ENCODE peak calls at places on chromosomes 3 and 15, in nine cellular contexts. One of them, this sample, is unnamed.

GRCh38 chr3:25441234-25441856 is 13.3 kb downstream of the RARB start:
- DNase-seq in left ventricle myocardium inferior: no peak
- DNase-seq in CD8-positive, alpha-beta T cell: no peak
- DNase-seq in fibroblast of mammary gland: no peak
- DNase-seq in heart right ventricle: no peak
- DNase-seq in mesendoderm: peak; percentile 20
- DNase-seq in right atrium auricular region: no peak
- DNase-seq in keratinocyte: no peak
- DNase-seq in GM06990: no peak
- DNase-seq in this sample: no peak

GRCh38 chr3:31066999-31067398 is 172.5 kb upstream of the GADL1 start:
- DNase-seq in left ventricle myocardium inferior: no peak
- DNase-seq in CD8-positive, alpha-beta T cell: no peak
- DNase-seq in fibroblast of mammary gland: peak; percentile 99
- DNase-seq in heart right ventricle: no peak
- DNase-seq in mesendoderm: peak; percentile 59
- DNase-seq in right atrium auricular region: peak; percentile 62
- DNase-seq in keratinocyte: peak; percentile 38
- DNase-seq in GM06990: no peak
- DNase-seq in this sample: no peak

GRCh38 chr15:55823191-55823670 is 80.3 kb upstream of the PRTG start:
- DNase-seq in left ventricle myocardium inferior: no peak
- DNase-seq in CD8-positive, alpha-beta T cell: no peak
- DNase-seq in fibroblast of mammary gland: peak; percentile 94
- DNase-seq in heart right ventricle: no peak
- DNase-seq in mesendoderm: no peak
- DNase-seq in right atrium auricular region: no peak
- DNase-seq in keratinocyte: no peak
- DNase-seq in GM06990: no peak
- DNase-seq in this sample: no peak

GRCh38 chr15:71612869-71613268 is 197.5 kb upstream of the NR2E3 start:
- DNase-seq in left ventricle myocardium inferior: no peak
- DNase-seq in CD8-positive, alpha-beta T cell: no peak
- DNase-seq in fibroblast of mammary gland: no peak
- DNase-seq in heart right ventricle: no peak
- DNase-seq in mesendoderm: no peak
- DNase-seq in right atrium auricular region: no peak
- DNase-seq in keratinocyte: no peak
- DNase-seq in GM06990: no peak
- DNase-seq in this sample: no peak

GRCh38 chr15:50229336-50229735 is 36.2 kb downstream of the HDC start:
- DNase-seq in left ventricle myocardium inferior: no peak
- DNase-seq in CD8-positive, alpha-beta T cell: no peak
- DNase-seq in fibroblast of mammary gland: peak; percentile 57
- DNase-seq in heart right ventricle: no peak
- DNase-seq in mesendoderm: no peak
- DNase-seq in right atrium auricular region: no peak
- DNase-seq in keratinocyte: no peak
- DNase-seq in GM06990: no peak
- DNase-seq in this sample: no peak

GRCh38 chr3:51343918-51344687 is 41.0 kb upstream of the MANF start:
- DNase-seq in left ventricle myocardium inferior: no peak
- DNase-seq in CD8-positive, alpha-beta T cell: no peak
- DNase-seq in fibroblast of mammary gland: peak; percentile 85
- DNase-seq in heart right ventricle: no peak
- DNase-seq in mesendoderm: no peak
- DNase-seq in right atrium auricular region: peak; percentile 65
- DNase-seq in keratinocyte: no peak
- DNase-seq in GM06990: no peak
- DNase-seq in this sample: peak; percentile 28

GRCh38 chr3:129007792-129008191 is 6.7 kb downstream of the EFCC1 start:
- DNase-seq in left ventricle myocardium inferior: no peak
- DNase-seq in CD8-positive, alpha-beta T cell: no peak
- DNase-seq in fibroblast of mammary gland: no peak
- DNase-seq in heart right ventricle: no peak
- DNase-seq in mesendoderm: no peak
- DNase-seq in right atrium auricular region: no peak
- DNase-seq in keratinocyte: no peak
- DNase-seq in GM06990: no peak
- DNase-seq in this sample: no peak

GRCh38 chr3:29297998-29298397 is 17.1 kb downstream of the RBMS3 start:
- DNase-seq in left ventricle myocardium inferior: no peak
- DNase-seq in CD8-positive, alpha-beta T cell: no peak
- DNase-seq in fibroblast of mammary gland: no peak
- DNase-seq in heart right ventricle: no peak
- DNase-seq in mesendoderm: no peak
- DNase-seq in right atrium auricular region: no peak
- DNase-seq in keratinocyte: no peak
- DNase-seq in GM06990: no peak
- DNase-seq in this sample: no peak

GRCh38 chr15:39153718-39154117 is 427.2 kb upstream of the THBS1 start:
- DNase-seq in left ventricle myocardium inferior: no peak
- DNase-seq in CD8-positive, alpha-beta T cell: no peak
- DNase-seq in fibroblast of mammary gland: peak; percentile 53
- DNase-seq in heart right ventricle: no peak
- DNase-seq in mesendoderm: no peak
- DNase-seq in right atrium auricular region: no peak
- DNase-seq in keratinocyte: no peak
- DNase-seq in GM06990: no peak
- DNase-seq in this sample: no peak

GRCh38 chr15:71186971-71187960 is 72.0 kb downstream of the THSD4 start:
- DNase-seq in left ventricle myocardium inferior: no peak
- DNase-seq in CD8-positive, alpha-beta T cell: no peak
- DNase-seq in fibroblast of mammary gland: no peak
- DNase-seq in heart right ventricle: no peak
- DNase-seq in mesendoderm: no peak
- DNase-seq in right atrium auricular region: no peak
- DNase-seq in keratinocyte: no peak
- DNase-seq in GM06990: no peak
- DNase-seq in this sample: no peak

GRCh38 chr15:64149424-64150235 is 1.9 kb upstream of the SNX22 start:
- DNase-seq in left ventricle myocardium inferior: no peak
- DNase-seq in CD8-positive, alpha-beta T cell: no peak
- DNase-seq in fibroblast of mammary gland: peak; percentile 43
- DNase-seq in heart right ventricle: no peak
- DNase-seq in mesendoderm: peak; percentile 81
- DNase-seq in right atrium auricular region: no peak
- DNase-seq in keratinocyte: no peak
- DNase-seq in GM06990: no peak
- DNase-seq in this sample: no peak

GRCh38 chr3:66297917-66298316 is 77.1 kb downstream of the SLC25A26 start:
- DNase-seq in left ventricle myocardium inferior: no peak
- DNase-seq in CD8-positive, alpha-beta T cell: no peak
- DNase-seq in fibroblast of mammary gland: peak; percentile 86
- DNase-seq in heart right ventricle: no peak
- DNase-seq in mesendoderm: no peak
- DNase-seq in right atrium auricular region: no peak
- DNase-seq in keratinocyte: no peak
- DNase-seq in GM06990: no peak
- DNase-seq in this sample: no peak

GRCh38 chr3:123287962-123288302 is 86.2 kb downstream of the SEC22A start:
- DNase-seq in left ventricle myocardium inferior: no peak
- DNase-seq in CD8-positive, alpha-beta T cell: no peak
- DNase-seq in fibroblast of mammary gland: no peak
- DNase-seq in heart right ventricle: no peak
- DNase-seq in mesendoderm: no peak
- DNase-seq in right atrium auricular region: peak; percentile 44
- DNase-seq in keratinocyte: no peak
- DNase-seq in GM06990: no peak
- DNase-seq in this sample: peak; percentile 41

DNA sequence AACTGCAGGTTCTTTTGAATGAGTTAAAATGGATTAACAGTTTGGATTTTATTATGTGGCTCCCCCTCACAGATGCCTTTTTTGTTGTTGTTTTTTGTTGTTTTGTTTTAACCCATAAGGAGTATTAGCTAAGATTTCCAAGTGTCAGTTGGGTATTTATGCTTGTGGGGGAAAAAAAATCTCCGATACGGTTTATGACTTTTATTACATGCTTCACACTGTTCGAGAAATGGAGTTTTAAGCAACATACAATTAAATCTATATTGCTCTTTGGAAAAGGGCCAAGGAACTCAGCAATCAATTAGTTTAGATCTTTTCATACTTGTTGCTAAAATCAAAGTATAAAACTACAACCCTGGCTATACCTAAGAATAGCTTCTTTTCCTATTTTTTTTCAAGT is 15.9 kb downstream of the NR2F2 start:
- DNase-seq in left ventricle myocardium inferior: no peak
- DNase-seq in CD8-positive, alpha-beta T cell: no peak
- DNase-seq in fibroblast of mammary gland: no peak
- DNase-seq in heart right ventricle: no peak
- DNase-seq in mesendoderm: no peak
- DNase-seq in right atrium auricular region: no peak
- DNase-seq in keratinocyte: no peak
- DNase-seq in GM06990: no peak
- DNase-seq in this sample: no peak
- H3K4me3 ChIP-seq in left ventricle myocardium inferior: peak overlapping the region; percentile 88
- H3K4me3 ChIP-seq in CD8-positive, alpha-beta T cell: no peak overlapping the region
- H3K4me3 ChIP-seq in fibroblast of mammary gland: peak overlapping the region; percentile 52
- H3K4me3 ChIP-seq in heart right ventricle: peak overlapping the region; percentile 61
- H3K4me3 ChIP-seq in mesendoderm: no peak overlapping the region
- H3K4me3 ChIP-seq in right atrium auricular region: peak overlapping the region; percentile 63
- H3K4me3 ChIP-seq in keratinocyte: no peak overlapping the region
- H3K4me3 ChIP-seq in GM06990: no peak overlapping the region
- H3K4me3 ChIP-seq in this sample: peak overlapping the region; percentile 92

DNA sequence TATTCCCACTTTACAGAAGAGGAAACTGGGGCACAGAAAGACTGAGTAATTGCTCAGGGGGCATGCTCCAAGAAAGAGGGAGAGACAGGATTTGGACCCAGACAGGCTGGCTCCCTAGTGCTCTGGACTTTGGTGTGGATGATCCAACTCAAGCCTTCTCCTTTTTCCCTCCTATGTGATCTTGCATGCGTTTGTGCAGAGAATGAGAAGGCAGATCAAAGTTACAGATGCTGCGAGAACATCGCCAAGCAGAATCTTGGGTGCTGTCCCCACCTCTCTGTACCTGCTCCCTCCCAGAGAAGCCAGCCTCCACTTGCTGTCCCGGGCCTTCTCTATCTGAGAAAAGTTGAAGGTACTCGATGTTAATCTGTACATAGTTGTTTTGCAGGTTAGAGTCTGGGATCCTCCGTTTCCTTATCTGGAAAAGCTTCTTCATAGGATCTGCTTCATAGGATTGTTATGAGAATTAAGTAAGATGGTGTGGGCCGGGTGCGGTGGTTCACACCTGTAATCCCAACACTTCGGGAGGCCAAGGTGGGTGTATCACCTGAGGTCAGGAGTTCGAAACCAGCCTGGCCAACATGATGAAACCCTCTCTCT is 10.2 kb downstream of the GNB5 start:
- DNase-seq in left ventricle myocardium inferior: no peak
- DNase-seq in CD8-positive, alpha-beta T cell: no peak
- DNase-seq in fibroblast of mammary gland: no peak
- DNase-seq in heart right ventricle: no peak
- DNase-seq in mesendoderm: no peak
- DNase-seq in right atrium auricular region: no peak
- DNase-seq in keratinocyte: no peak
- DNase-seq in GM06990: no peak
- DNase-seq in this sample: no peak
- H3K4me3 ChIP-seq in left ventricle myocardium inferior: peak overlapping the region; percentile 79
- H3K4me3 ChIP-seq in CD8-positive, alpha-beta T cell: peak overlapping the region; percentile 94
- H3K4me3 ChIP-seq in fibroblast of mammary gland: no peak overlapping the region
- H3K4me3 ChIP-seq in heart right ventricle: peak overlapping the region; percentile 66
- H3K4me3 ChIP-seq in mesendoderm: no peak overlapping the region
- H3K4me3 ChIP-seq in right atrium auricular region: peak overlapping the region; percentile 78
- H3K4me3 ChIP-seq in keratinocyte: peak overlapping the region; percentile 73
- H3K4me3 ChIP-seq in GM06990: peak overlapping the region; percentile 88
- H3K4me3 ChIP-seq in this sample: peak overlapping the region; percentile 75

DNA sequence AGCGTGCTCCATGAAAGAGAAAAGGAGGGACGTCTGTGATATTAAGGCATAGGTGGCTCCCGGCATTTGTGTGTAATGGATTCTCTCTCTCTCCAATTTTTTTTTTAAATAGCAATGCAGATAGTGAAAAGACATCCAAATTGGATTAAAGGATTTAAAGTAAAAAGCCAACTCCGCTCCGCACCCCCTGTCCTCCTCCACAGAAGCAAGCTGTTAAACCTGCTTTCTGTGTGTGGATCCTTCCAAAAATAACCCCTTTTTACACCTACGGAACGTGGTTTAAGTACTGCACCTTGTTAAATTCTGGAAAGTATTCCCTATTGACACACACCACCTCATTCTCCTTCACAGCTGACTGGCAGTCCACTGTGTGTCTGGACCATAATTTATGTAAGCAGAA is 61.6 kb downstream of the ST8SIA2 start:
- DNase-seq in left ventricle myocardium inferior: no peak
- DNase-seq in CD8-positive, alpha-beta T cell: no peak
- DNase-seq in fibroblast of mammary gland: no peak
- DNase-seq in heart right ventricle: no peak
- DNase-seq in mesendoderm: no peak
- DNase-seq in right atrium auricular region: no peak
- DNase-seq in keratinocyte: no peak
- DNase-seq in GM06990: no peak
- DNase-seq in this sample: no peak
- H3K4me3 ChIP-seq in left ventricle myocardium inferior: no peak overlapping the region
- H3K4me3 ChIP-seq in CD8-positive, alpha-beta T cell: no peak overlapping the region
- H3K4me3 ChIP-seq in fibroblast of mammary gland: no peak overlapping the region
- H3K4me3 ChIP-seq in heart right ventricle: no peak overlapping the region
- H3K4me3 ChIP-seq in mesendoderm: no peak overlapping the region
- H3K4me3 ChIP-seq in right atrium auricular region: no peak overlapping the region
- H3K4me3 ChIP-seq in keratinocyte: no peak overlapping the region
- H3K4me3 ChIP-seq in GM06990: no peak overlapping the region
- H3K4me3 ChIP-seq in this sample: no peak overlapping the region

DNA sequence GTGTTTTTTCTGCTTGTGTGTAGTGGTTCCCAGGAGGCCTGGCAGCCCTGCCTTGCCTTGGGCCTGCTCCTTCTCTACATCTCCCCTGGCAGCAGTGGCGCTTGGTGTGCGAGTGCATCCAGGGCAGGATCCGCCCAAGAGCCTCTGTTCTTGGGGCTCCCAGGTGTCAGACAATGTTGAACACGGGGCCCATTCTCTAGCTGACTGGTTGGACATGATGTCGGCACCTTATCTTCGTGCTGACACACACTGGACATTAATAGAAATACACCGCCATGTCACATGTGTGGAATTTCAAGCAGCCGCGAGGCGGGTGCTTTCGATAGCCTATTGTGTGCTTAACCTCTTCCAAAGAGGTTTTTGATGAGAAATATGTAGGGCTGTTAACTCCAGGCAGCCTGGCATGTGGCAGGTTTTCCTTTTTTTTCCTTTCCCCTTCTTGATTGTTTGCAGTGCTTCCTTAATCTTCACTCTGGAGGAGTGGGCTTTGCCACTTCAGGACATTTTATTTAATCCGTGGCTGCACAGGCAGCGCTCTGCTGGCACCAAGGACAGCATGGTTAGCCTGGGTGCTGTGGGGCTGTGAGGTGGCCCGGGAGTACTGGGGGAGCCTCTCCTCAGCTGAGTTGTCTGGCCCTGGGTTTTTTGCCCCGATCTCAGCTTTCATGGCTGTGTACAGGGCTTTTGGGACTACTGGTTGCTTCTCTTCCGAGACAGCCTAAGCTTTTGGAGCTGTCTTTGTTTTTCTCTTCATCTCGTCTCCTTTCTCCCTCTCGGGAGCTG is 42.5 kb downstream of the CHCHD6 start:
- DNase-seq in left ventricle myocardium inferior: peak; percentile 61
- DNase-seq in CD8-positive, alpha-beta T cell: no peak
- DNase-seq in fibroblast of mammary gland: peak; percentile 45
- DNase-seq in heart right ventricle: peak; percentile 58
- DNase-seq in mesendoderm: peak; percentile 62
- DNase-seq in right atrium auricular region: peak; percentile 78
- DNase-seq in keratinocyte: no peak
- DNase-seq in GM06990: no peak
- DNase-seq in this sample: no peak
- H3K4me3 ChIP-seq in left ventricle myocardium inferior: peak overlapping the region; percentile 31
- H3K4me3 ChIP-seq in CD8-positive, alpha-beta T cell: no peak overlapping the region
- H3K4me3 ChIP-seq in fibroblast of mammary gland: no peak overlapping the region
- H3K4me3 ChIP-seq in heart right ventricle: no peak overlapping the region
- H3K4me3 ChIP-seq in mesendoderm: no peak overlapping the region
- H3K4me3 ChIP-seq in right atrium auricular region: no peak overlapping the region
- H3K4me3 ChIP-seq in keratinocyte: no peak overlapping the region
- H3K4me3 ChIP-seq in GM06990: no peak overlapping the region
- H3K4me3 ChIP-seq in this sample: peak overlapping the region; percentile 30

This sample was measured in tibial artery.